ENCODE peak calls at places on chromosomes 2 and 18, in four cellular contexts. M is B cell, V is HFFc6, F is IMR-90. L is an unnamed sample.

GRCh38 chr2:11177871-11178598 is 22.8 kb downstream of the SLC66A3 start:
- DNase-seq in M (no peak), V (no peak), F (peak; percentile 52), L (no peak)

GRCh38 chr2:47025969-47026610 is 110.5 kb upstream of the MCFD2 start:
- DNase-seq in M (no peak), V (no peak), F (no peak), L (no peak)

GRCh38 chr18:68233043-68233442 is 481.9 kb downstream of the TMX3 start:
- DNase-seq in M (no peak), V (no peak), F (no peak), L (no peak)

GRCh38 chr2:217709496-217710217 is 293.1 kb downstream of the TNS1 start:
- DNase-seq in M (no peak), V (no peak), F (no peak), L (no peak)

GRCh38 chr2:127134833-127135830 is 28.2 kb upstream of the BIN1 start:
- DNase-seq in M (no peak), V (no peak), F (no peak), L (no peak)

GRCh38 chr2:239693330-239693729 is 292.5 kb upstream of the HDAC4 start:
- DNase-seq in M (no peak), V (no peak), F (no peak), L (peak; percentile 11)

GRCh38 chr2:239826376-239826775 is 198.8 kb downstream of the NDUFA10 start:
- DNase-seq in M (no peak), V (no peak), F (no peak), L (no peak)

GRCh38 chr2:289362-290089 is 1.6 kb upstream of the ALKAL2 start:
- DNase-seq in M (peak; percentile 59), V (no peak), F (peak; percentile 11), L (peak; percentile 38)

GRCh38 chr2:212424090-212424489 is 114.5 kb downstream of the ERBB4 start:
- DNase-seq in M (no peak), V (no peak), F (no peak), L (no peak)

GRCh38 chr2:130915149-130915548 is 78.4 kb downstream of the ARHGEF4 start:
- DNase-seq in M (no peak), V (no peak), F (no peak), L (no peak)

GRCh38 chr2:102520801-102521200 is 47.8 kb downstream of the SLC9A4 start:
- DNase-seq in M (no peak), V (no peak), F (no peak), L (no peak)

GRCh38 chr2:62801814-62802524 is 96.5 kb downstream of the EHBP1 start:
- DNase-seq in M (no peak), V (no peak), F (peak; percentile 8), L (no peak)
- TF ChIP-seq CTCF in M (no peak), V (peak; percentile 53), F (peak; percentile 15), L (no peak)

DNA sequence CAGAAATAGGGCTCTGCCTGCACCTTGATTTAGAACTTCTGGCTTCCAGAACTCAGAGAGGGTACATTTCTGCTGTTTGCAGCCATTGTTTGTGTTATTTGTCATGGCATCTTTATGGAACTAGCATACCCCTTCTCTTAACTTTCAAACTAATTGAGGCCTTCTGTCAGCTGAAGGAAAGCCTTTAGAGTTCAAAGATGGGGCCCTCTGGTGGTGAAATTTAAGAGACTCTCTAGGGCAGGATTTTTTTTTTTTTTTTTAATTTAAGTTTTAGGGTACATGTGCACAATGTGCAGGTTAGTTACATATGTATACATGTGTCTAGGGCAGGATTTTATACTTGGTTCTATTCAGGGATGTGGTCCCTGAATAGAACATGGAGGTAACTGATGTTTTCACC is 260.6 kb upstream of the LINC00305 start:
- DNase-seq in M (no peak), V (no peak), F (no peak), L (no peak)
- TF ChIP-seq CTCF in M (peak; percentile 65), V (peak; percentile 55), F (no peak), L (no peak)

DNA sequence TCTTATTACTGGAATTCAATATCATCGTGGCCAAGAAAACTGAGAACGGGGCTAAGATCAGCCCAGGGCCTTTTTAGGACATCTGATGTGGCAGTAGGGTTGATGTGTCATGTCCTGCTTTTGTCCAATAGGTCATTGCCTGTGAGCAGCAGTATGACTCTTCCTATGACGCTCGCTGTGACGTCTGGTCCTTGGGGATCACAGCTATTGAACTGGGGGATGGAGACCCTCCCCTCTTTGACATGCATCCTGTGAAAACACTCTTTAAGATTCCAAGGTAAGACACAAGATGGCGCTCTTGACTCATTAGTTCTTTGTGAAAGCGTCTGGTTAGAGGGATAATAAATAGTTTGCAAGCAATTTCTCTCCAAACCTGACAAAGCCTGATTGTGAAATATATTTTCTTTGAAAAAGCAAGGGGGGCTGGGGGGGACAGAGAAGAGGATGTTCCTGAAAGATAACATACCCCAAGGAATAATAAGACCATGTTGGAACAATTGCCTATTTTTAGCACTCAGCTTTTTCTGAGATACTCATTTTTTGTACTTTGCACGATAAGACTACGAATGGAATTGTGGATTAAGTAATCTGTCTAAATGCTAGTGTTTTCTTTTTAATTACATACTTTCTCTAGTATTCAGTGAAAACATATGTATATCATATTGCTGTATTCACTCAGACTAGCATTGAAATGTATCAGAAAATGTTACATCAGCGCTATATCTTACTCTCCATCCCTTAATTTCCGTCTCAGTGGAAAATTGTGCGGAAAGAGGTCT is 58.1 kb downstream of the MYO3B start:
- DNase-seq in M (no peak), V (peak; percentile 43), F (peak; percentile 54), L (no peak)
- TF ChIP-seq CTCF in M (no peak), V (peak; percentile 75), F (peak; percentile 61), L (no peak)

GRCh38 chr18:36012891-36013290 is 40.4 kb downstream of the RMP24 start:
- DNase-seq in M (no peak), V (no peak), F (no peak), L (no peak)
- TF ChIP-seq CTCF in M (no peak), V (no peak), F (no peak), L (no peak)

GRCh38 chr18:24234330-24234729 is 95.5 kb downstream of the CABYR start:
- DNase-seq in M (no peak), V (no peak), F (no peak), L (no peak)
- TF ChIP-seq CTCF in M (no peak), V (no peak), F (no peak), L (no peak)

DNA sequence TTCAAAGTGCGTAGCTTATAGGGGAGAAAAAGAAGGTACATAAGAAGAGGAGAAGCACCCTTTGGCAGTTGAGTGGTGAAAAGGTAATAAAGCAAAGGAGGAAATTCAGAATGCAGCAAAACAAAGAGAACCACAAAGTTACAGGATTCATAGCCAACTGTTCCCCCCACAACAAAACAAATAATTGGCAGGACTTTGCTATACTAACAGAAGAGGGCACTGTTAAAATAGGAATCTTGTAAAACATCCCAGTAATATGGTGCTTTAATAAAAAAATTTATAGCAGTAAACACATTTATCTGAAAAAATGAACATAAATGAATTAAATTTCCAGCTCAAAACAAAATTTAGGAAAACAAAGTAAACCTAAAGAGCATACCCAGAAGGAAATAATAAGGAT is 42.3 kb downstream of the R3HDM1 start:
- DNase-seq in M (no peak), V (no peak), F (no peak), L (no peak)
- TF ChIP-seq CTCF in M (no peak), V (peak; percentile 24), F (no peak), L (no peak)